ENCODE peak calls at places on chromosomes 5 and 9, in four cellular contexts. V is A549, G is hepatocyte, D is iPS DF 6.9. J is an unnamed sample. For H3K4me1, the result is how much of the 10 kb centered on the place peaks cover.

GRCh38 chr9:134769084-134769455 is 111.5 kb upstream of the FCN2 start:
- DNase-seq in V (no peak), G (no peak), D (no peak), J (no peak)

GRCh38 chr5:157750320-157750719 is 6.8 kb downstream of the LSM11 start:
- DNase-seq in D (no peak), V (no peak), G (no peak), J (peak)

GRCh38 chr5:36575367-36575781 is 31.0 kb upstream of the SLC1A3 start:
- DNase-seq in D (no peak), G (no peak), V (no peak), J (no peak)

GRCh38 chr5:10626473-10627013 is 62.7 kb downstream of the ANKRD33B start:
- DNase-seq in G (no peak), V (no peak), D (no peak), J (peak)

GRCh38 chr9:16154570-16155078 is 601.8 kb downstream of the CCDC171 start:
- DNase-seq in V (no peak), D (peak), G (peak), J (peak)

GRCh38 chr5:150457112-150457511 is 7.6 kb upstream of the RPS14 start:
- DNase-seq in V (no peak), D (no peak), G (no peak), J (no peak)

GRCh38 chr5:135208555-135209494 is 174.8 kb upstream of the PITX1 start:
- DNase-seq in D (no peak), V (peak), G (peak), J (peak)

GRCh38 chr5:113378960-113379541 is 55.7 kb downstream of the TSSK1B start:
- DNase-seq in G (peak), V (peak), D (peak), J (peak)

GRCh38 chr9:123637940-123638634 is 282.1 kb downstream of the CRB2 start:
- DNase-seq in G (no peak), V (no peak), D (no peak), J (no peak)

GRCh38 chr5:33761139-33761538 is 130.7 kb downstream of the ADAMTS12 start:
- DNase-seq in V (no peak), D (no peak), G (no peak), J (peak)

DNA sequence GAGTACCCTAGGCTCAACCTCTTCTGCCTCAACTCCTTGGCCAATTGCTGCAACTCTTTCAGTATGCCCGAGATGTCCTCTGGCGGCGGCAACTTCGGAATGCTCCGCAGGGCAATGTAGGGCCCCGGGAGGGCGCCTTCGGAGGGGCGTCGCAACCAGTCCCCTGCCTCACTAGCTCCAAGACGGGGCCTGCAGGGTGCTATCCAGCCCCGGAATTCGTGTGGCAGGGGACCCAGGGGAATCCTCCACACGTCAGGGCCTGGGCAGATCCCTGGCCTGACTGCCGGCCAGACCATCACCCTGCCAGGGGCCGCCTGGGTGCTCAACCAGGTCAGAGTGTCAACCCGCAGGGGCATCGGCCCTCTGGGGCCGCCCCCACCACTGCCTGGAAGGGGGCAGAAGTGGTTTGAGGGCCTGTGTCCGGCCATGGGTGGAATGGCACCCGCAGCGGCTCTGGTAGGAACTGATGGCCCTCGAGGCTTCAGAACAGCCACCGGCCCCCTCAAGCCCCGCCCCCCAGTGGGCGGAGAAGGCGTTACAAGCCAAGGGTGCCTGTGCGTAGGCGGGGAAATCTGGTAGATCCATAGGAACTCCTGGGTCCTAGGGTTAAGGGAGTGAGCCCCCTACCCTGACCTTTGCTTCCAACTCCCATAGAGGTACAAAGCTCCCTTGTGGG is at the start of gene POU5F2:
- DNase-seq in D (no peak), G (no peak), V (no peak), J (no peak)
- H3K4me3 ChIP-seq in D (no peak), G (no peak), V (no peak), J (no peak)

GRCh38 chr5:154580422-154580821 is 102.4 kb upstream of the HAND1 start:
- DNase-seq in G (no peak), V (no peak), D (no peak), J (no peak)
- H3K4me1 ChIP-seq in G (under half), V (under half), D (under half), J (under half)

GRCh38 chr5:58057324-58057723 is 402.6 kb downstream of the PLK2 start:
- DNase-seq in V (no peak), G (no peak), D (no peak), J (no peak)
- H3K4me3 ChIP-seq in V (no peak), G (no peak), D (no peak), J (no peak)

GRCh38 chr9:107239474-107239873 is 43.6 kb upstream of the RAD23B start:
- DNase-seq in V (no peak), D (no peak), G (no peak), J (no peak)
- H3K4me1 ChIP-seq in V (under half), D (under half), G (under half), J (under half)

GRCh38 chr5:39058178-39058577 is 16.0 kb downstream of the RICTOR start:
- DNase-seq in D (no peak), V (no peak), G (no peak), J (no peak)
- H3K4me3 ChIP-seq in D (no peak), V (peak), G (no peak), J (no peak)